ENCODE peak calls at places on chromosome 21, in six cellular contexts. S is mammary epithelial cell; J is dorsolateral prefrontal cortex; T is GM23338; P is CD4-positive, alpha-beta T cell; M is AG04450. Y is an unnamed sample. For H3K27me3, the result is how much of the 10 kb centered on the place peaks cover.

GRCh38 chr21:40070871-40071270 is 203.6 kb downstream of the PCP4 start:
- DNase-seq in S (peak), J (no peak), T (no peak), P (no peak), M (no peak), Y (no peak)

GRCh38 chr21:46078984-46079356 is 18.9 kb upstream of the COL6A2 start:
- DNase-seq in S (no peak), J (no peak), T (no peak), P (no peak), M (no peak), Y (no peak)

GRCh38 chr21:29196021-29196663 is 65.7 kb downstream of the MAP3K7CL start:
- DNase-seq in S (peak), J (peak), T (peak), P (peak), M (peak), Y (peak)

GRCh38 chr21:36757246-36757645 is 58.3 kb downstream of the SIM2 start:
- DNase-seq in S (no peak), J (no peak), T (peak), P (no peak), M (no peak), Y (no peak)

GRCh38 chr21:29313662-29314408 is 15.1 kb downstream of the BACH1 start:
- DNase-seq in S (no peak), J (no peak), T (no peak), P (no peak), M (no peak), Y (no peak)

GRCh38 chr21:36347278-36347961 is 27.4 kb downstream of the MORC3 start:
- DNase-seq in S (no peak), J (no peak), T (no peak), P (no peak), M (no peak), Y (no peak)

GRCh38 chr21:20603236-20603635 is 395.0 kb upstream of the NCAM2 start:
- DNase-seq in S (no peak), J (no peak), T (no peak), P (no peak), M (no peak), Y (no peak)

GRCh38 chr21:42317341-42317741 is 2.1 kb upstream of the TFF3 start:
- DNase-seq in S (no peak), J (no peak), T (no peak), P (no peak), M (no peak), Y (no peak)

GRCh38 chr21:33368124-33368523 is 35.1 kb upstream of the IFNGR2 start:
- DNase-seq in S (no peak), J (no peak), T (no peak), P (no peak), M (no peak), Y (no peak)

GRCh38 chr21:43343095-43343991 is 83.6 kb downstream of the SIK1 start:
- DNase-seq in S (no peak), J (no peak), T (no peak), P (no peak), M (no peak), Y (no peak)

GRCh38 chr21:46545911-46546310 is 59.0 kb downstream of the S100B start:
- DNase-seq in S (no peak), J (no peak), T (no peak), P (no peak), M (no peak), Y (no peak)

GRCh38 chr21:45570826-45571601 is 28.8 kb upstream of the SLC19A1 start:
- DNase-seq in S (no peak), J (no peak), T (no peak), P (no peak), M (no peak), Y (no peak)

GRCh38 chr21:42446531-42446930 is 42.8 kb downstream of the UBASH3A start:
- DNase-seq in S (no peak), J (no peak), T (no peak), P (no peak), M (no peak), Y (no peak)

GRCh38 chr21:39050839-39051560 is 132.3 kb downstream of the PSMG1 start:
- DNase-seq in S (no peak), J (no peak), T (no peak), P (no peak), M (no peak), Y (no peak)

GRCh38 chr21:36948686-36949085 is 17.8 kb downstream of the HLCS start:
- DNase-seq in S (no peak), J (no peak), T (no peak), P (no peak), M (no peak), Y (no peak)

GRCh38 chr21:37210017-37210593 is 57.0 kb downstream of the VPS26C start:
- DNase-seq in S (no peak), J (no peak), T (no peak), P (no peak), M (no peak), Y (no peak)

GRCh38 chr21:46099476-46099875 is 1.6 kb downstream of the COL6A2 start:
- DNase-seq in S (no peak), J (no peak), T (peak), P (no peak), M (no peak), Y (no peak)

GRCh38 chr21:15682182-15682895 is 47.4 kb upstream of the USP25 start:
- DNase-seq in S (peak), J (no peak), T (no peak), P (no peak), M (no peak), Y (peak)

GRCh38 chr21:43195131-43196021 is 26.6 kb downstream of the CRYAA start:
- DNase-seq in S (no peak), J (no peak), T (no peak), P (no peak), M (no peak), Y (no peak)

GRCh38 chr21:38956791-38957571 is 151.3 kb downstream of the ETS2 start:
- DNase-seq in S (no peak), J (peak), T (no peak), P (no peak), M (no peak), Y (no peak)

GRCh38 chr21:32698971-32699693 is 28.7 kb downstream of the SYNJ1 start:
- DNase-seq in S (no peak), J (no peak), T (no peak), P (no peak), M (no peak), Y (peak)

GRCh38 chr21:25577765-25578069 is 29.6 kb downstream of the MRPL39 start:
- DNase-seq in S (no peak), J (no peak), T (no peak), P (no peak), M (no peak), Y (no peak)

GRCh38 chr21:25220169-25220568 is 387.1 kb downstream of the MRPL39 start:
- DNase-seq in S (no peak), J (no peak), T (no peak), P (no peak), M (no peak), Y (no peak)

GRCh38 chr21:46346296-46347202 is 22.6 kb downstream of the PCNT start:
- DNase-seq in S (no peak), J (no peak), T (no peak), P (no peak), M (no peak), Y (no peak)

GRCh38 chr21:45639206-45640000 is 4.1 kb upstream of the PCBP3 start:
- DNase-seq in S (no peak), J (no peak), T (no peak), P (no peak), M (no peak), Y (no peak)

GRCh38 chr21:37974081-37974480 is 57.8 kb upstream of the KCNJ6 start:
- DNase-seq in S (peak), J (no peak), T (no peak), P (no peak), M (no peak), Y (no peak)

GRCh38 chr21:14056771-14057191 is 154.0 kb downstream of the LIPI start:
- DNase-seq in S (no peak), J (no peak), T (no peak), P (no peak), M (no peak), Y (no peak)

GRCh38 chr21:30958737-30959136 is 77.4 kb upstream of the KRTAP11-1 start:
- DNase-seq in S (no peak), J (no peak), T (no peak), P (no peak), M (no peak), Y (no peak)

DNA sequence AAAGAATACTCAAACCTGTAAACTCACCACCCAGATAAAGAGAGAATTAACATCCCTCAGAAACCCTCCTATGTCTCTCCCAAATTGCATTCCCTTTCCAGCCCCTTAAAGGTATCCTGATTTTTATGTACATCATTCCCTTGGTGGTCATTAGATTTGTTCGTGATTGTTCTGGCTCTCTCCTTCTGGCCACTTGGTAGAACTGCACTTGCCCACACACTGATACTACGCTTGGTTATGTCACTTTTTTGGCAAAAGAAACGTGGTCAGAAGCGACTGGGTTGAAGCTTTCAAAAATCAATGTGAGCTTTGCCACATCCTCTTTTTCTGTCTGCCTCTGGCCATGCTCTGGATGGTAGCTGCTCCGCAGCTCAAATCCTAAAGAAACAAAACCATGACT is 76.3 kb downstream of the KRTAP19-8 start:
- DNase-seq in S (no peak), J (no peak), T (peak), P (no peak), M (no peak), Y (no peak)
- TF ChIP-seq CTCF in S (no peak), J (no peak), T (peak), P (no peak), M (no peak), Y (peak)

DNA sequence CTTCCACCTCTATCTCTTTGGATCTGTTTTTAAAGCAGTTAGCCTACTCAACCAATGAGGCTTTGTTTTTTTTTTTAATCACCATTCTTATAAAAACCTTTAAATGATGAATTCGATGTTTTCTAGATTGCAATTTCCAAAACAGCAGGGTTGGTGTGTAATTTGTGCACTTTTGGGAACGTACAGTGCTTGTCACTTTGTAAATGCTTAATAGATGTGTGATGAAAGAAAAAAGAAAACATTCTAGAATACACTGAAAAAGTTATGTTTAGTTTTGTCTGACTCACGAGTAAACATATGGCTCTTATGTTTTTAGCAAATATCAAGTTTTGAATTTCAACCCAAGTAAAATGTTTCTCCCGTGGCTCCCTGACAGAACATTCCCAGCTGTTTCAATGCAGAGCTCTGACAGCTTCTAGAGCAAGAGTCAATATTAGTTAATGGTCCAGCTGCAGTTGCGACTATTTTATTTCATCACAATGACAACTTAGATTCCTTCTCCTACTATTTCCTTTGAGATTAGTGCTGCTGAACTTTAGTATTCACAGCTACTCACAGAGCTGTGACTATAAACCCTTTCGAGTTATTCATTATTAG is 362.5 kb upstream of the ADAMTS5 start:
- DNase-seq in S (no peak), J (no peak), T (no peak), P (no peak), M (peak), Y (no peak)
- H3K27me3 ChIP-seq in S (under half), J (under half), T (under half), P (under half), M (under half), Y (under half)

GRCh38 chr21:34636961-34637360 is 22.0 kb upstream of the RCAN1 start:
- DNase-seq in S (no peak), J (no peak), T (no peak), P (no peak), M (no peak), Y (no peak)

GRCh38 chr21:34639250-34639649 is 24.3 kb upstream of the RCAN1 start:
- DNase-seq in S (no peak), J (no peak), T (no peak), P (no peak), M (no peak), Y (no peak)

GRCh38 chr21:34630536-34631143 is 15.7 kb upstream of the RCAN1 start:
- DNase-seq in S (peak), J (peak), T (peak), P (no peak), M (no peak), Y (peak)

GRCh38 chr21:34632498-34632897 is 17.6 kb upstream of the RCAN1 start:
- DNase-seq in S (no peak), J (no peak), T (no peak), P (no peak), M (no peak), Y (no peak)

GRCh38 chr21:34635307-34635706 is 20.4 kb upstream of the RCAN1 start:
- DNase-seq in S (no peak), J (no peak), T (peak), P (no peak), M (no peak), Y (peak)
- TF ChIP-seq CTCF in S (peak), J (peak), T (peak), P (no peak), M (peak), Y (peak)

DNA sequence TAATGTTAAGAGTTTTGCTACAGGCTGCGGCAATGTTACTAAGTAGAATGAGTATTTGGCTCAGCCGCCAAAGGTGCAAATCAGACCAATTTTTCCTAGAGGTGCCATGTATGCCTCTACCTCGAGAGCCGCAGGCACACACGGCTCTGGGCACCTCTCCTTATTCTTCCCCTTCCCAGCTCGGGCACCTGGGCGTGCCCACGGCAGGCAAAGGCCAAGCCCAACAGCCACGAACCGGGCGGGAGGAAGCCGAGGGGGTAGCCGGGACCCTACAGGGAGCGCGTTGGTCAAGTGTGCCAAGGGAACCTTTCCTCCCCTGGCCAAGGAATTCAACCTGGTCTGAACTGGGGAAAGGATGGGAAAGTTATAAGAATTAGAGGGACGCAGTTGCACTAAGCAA is 31.0 kb downstream of the LRRC3 start:
- DNase-seq in S (no peak), J (no peak), T (no peak), P (no peak), M (no peak), Y (no peak)
- H3K27me3 ChIP-seq in S (under half), J (under half), T (under half), P (under half), M (under half), Y (under half)

DNA sequence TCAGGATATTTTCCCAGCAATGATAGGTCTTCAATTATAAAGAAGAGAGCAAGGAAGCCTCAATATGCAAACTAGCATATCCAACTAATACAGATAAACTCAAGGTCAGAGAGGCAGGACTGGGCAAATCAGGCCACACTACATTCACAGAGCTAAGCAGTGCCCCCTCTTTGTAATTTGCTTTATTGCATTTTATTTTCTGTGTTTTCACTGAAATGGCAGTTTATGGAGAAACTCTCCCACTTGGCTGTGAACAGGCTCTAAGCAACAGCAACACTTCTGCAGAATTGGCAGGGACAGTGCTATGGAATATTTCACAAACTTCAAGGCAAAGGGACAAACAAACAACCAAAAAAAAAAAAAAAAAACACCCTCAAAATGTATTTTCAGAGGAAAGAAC is 93.4 kb upstream of the SOD1 start:
- DNase-seq in S (no peak), J (no peak), T (no peak), P (no peak), M (no peak), Y (no peak)
- TF ChIP-seq CTCF in S (no peak), J (peak), T (peak), P (no peak), M (no peak), Y (peak)

GRCh38 chr21:41255190-41255589 is 61.4 kb upstream of the FAM3B start:
- DNase-seq in S (no peak), J (no peak), T (no peak), P (no peak), M (no peak), Y (no peak)
- H3K27me3 ChIP-seq in S (under half), J (under half), T (under half), P (under half), M (under half), Y (under half)

Y was measured in A673.